ENCODE peak calls at places on chromosomes 4 and X, in five cellular contexts. L is astrocyte of the spinal cord; N is MCF 10A; Z is stimulated activated effector memory CD8-positive, alpha-beta T cell treated with anti-CD3 and anti-CD28 coated beads, Interleukin-12 subunit alpha, Interleukin-12 subunit beta, amount 100 ng/mL, for 72 hours; X is GM10248. D is an unnamed sample.
A peak's percentile ranks its signal among the peaks of the same experiment; 100 is the strongest.

GRCh38 chr4:129223955-129224354 is 128.0 kb downstream of the C4orf33 start:
- DNase-seq in L (peak; percentile 17), N (peak; percentile 4), Z (no peak), X (no peak), D (no peak)

GRCh38 chrX:93932471-93933220 is 258.6 kb downstream of the FAM133A start:
- DNase-seq in L (no peak), N (peak; percentile 31), Z (no peak), X (no peak), D (no peak)

GRCh38 chr4:109256847-109257246 is 45.6 kb downstream of the COL25A1 start:
- DNase-seq in L (no peak), N (no peak), Z (no peak), X (no peak), D (no peak)

GRCh38 chr4:2402053-2402452 is 16.4 kb downstream of the ZFYVE28 start:
- DNase-seq in L (peak; percentile 32), N (peak; percentile 68), Z (no peak), X (no peak), D (no peak)

GRCh38 chrX:122094611-122095010 is 1047.2 kb downstream of the GLUD2 start:
- DNase-seq in L (peak; percentile 23), N (peak; percentile 67), Z (no peak), X (no peak), D (no peak)

GRCh38 chr4:176191974-176192373 is 3.4 kb downstream of the SPATA4 start:
- DNase-seq in L (peak; percentile 14), N (peak; percentile 30), Z (no peak), X (no peak), D (no peak)

GRCh38 chrX:97229318-97229717 is 345.6 kb downstream of the RPA4 start:
- DNase-seq in L (no peak), N (no peak), Z (no peak), X (no peak), D (no peak)

GRCh38 chr4:1872918-1873269 is 1.7 kb downstream of the NSD2 start:
- DNase-seq in L (peak; percentile 75), N (peak; percentile 34), Z (no peak), X (peak; percentile 52), D (no peak)

GRCh38 chr4:87465739-87466366 is 43.5 kb downstream of the NUDT9 start:
- DNase-seq in L (peak; percentile 64), N (peak; percentile 50), Z (no peak), X (peak; percentile 47), D (no peak)

GRCh38 chr4:98284640-98285046 is 23.5 kb downstream of the RAP1GDS1 start:
- DNase-seq in L (no peak), N (peak; percentile 52), Z (no peak), X (no peak), D (no peak)

GRCh38 chr4:99165978-99166377 is 21.9 kb upstream of the ADH4 start:
- DNase-seq in L (no peak), N (no peak), Z (no peak), X (no peak), D (no peak)

GRCh38 chr4:61520688-61521160 is 320.6 kb downstream of the ADGRL3 start:
- DNase-seq in L (peak; percentile 56), N (peak; percentile 62), Z (no peak), X (no peak), D (no peak)

GRCh38 chr4:173513651-173514050 is 16.4 kb downstream of the HAND2 start:
- DNase-seq in L (no peak), N (no peak), Z (no peak), X (no peak), D (no peak)